ENCODE peak calls at places on chromosomes 3 and 15, in ten cellular contexts. One of them, this sample, is unnamed.

GRCh38 chr3:59150039-59150438 is 100.2 kb upstream of the CFAP20DC start:
- DNase-seq in lower leg skin: no peak
- DNase-seq in ovary: no peak
- DNase-seq in IMR-90: no peak
- DNase-seq in adrenal gland: no peak
- DNase-seq in right lobe of liver: no peak
- DNase-seq in esophagus squamous epithelium: no peak
- DNase-seq in vagina: no peak
- DNase-seq in heart left ventricle: no peak
- DNase-seq in sigmoid colon: no peak
- DNase-seq in this sample: no peak

GRCh38 chr3:151962371-151962770 is 88.9 kb downstream of the SUCNR1 start:
- DNase-seq in ovary: no peak
- DNase-seq in adrenal gland: no peak
- DNase-seq in esophagus squamous epithelium: no peak
- DNase-seq in IMR-90: no peak
- DNase-seq in right lobe of liver: no peak
- DNase-seq in heart left ventricle: no peak
- DNase-seq in vagina: no peak
- DNase-seq in lower leg skin: no peak
- DNase-seq in sigmoid colon: no peak
- DNase-seq in this sample: no peak

GRCh38 chr3:177770821-177771220 is 573.5 kb upstream of the TBL1XR1 start:
- DNase-seq in vagina: no peak
- DNase-seq in ovary: no peak
- DNase-seq in adrenal gland: no peak
- DNase-seq in IMR-90: peak
- DNase-seq in right lobe of liver: no peak
- DNase-seq in esophagus squamous epithelium: no peak
- DNase-seq in sigmoid colon: no peak
- DNase-seq in heart left ventricle: no peak
- DNase-seq in lower leg skin: no peak
- DNase-seq in this sample: no peak

GRCh38 chr15:99446565-99447496 is 119.0 kb upstream of the MEF2A start:
- DNase-seq in adrenal gland: peak
- DNase-seq in esophagus squamous epithelium: no peak
- DNase-seq in sigmoid colon: peak
- DNase-seq in vagina: peak
- DNase-seq in right lobe of liver: no peak
- DNase-seq in lower leg skin: peak
- DNase-seq in IMR-90: no peak
- DNase-seq in heart left ventricle: no peak
- DNase-seq in ovary: no peak
- DNase-seq in this sample: no peak

GRCh38 chr3:70771426-70772147 is 459.1 kb upstream of the MDFIC2 start:
- DNase-seq in IMR-90: peak
- DNase-seq in adrenal gland: no peak
- DNase-seq in sigmoid colon: no peak
- DNase-seq in ovary: no peak
- DNase-seq in right lobe of liver: no peak
- DNase-seq in lower leg skin: no peak
- DNase-seq in vagina: no peak
- DNase-seq in esophagus squamous epithelium: no peak
- DNase-seq in heart left ventricle: no peak
- DNase-seq in this sample: no peak

GRCh38 chr15:65097651-65098263 is 17.2 kb downstream of the UBAP1L start:
- DNase-seq in esophagus squamous epithelium: no peak
- DNase-seq in lower leg skin: peak
- DNase-seq in heart left ventricle: no peak
- DNase-seq in adrenal gland: no peak
- DNase-seq in ovary: no peak
- DNase-seq in IMR-90: no peak
- DNase-seq in sigmoid colon: no peak
- DNase-seq in right lobe of liver: no peak
- DNase-seq in vagina: peak
- DNase-seq in this sample: no peak

GRCh38 chr15:51401872-51402517 is 60.5 kb downstream of the GLDN start:
- DNase-seq in vagina: no peak
- DNase-seq in lower leg skin: peak
- DNase-seq in IMR-90: peak
- DNase-seq in sigmoid colon: no peak
- DNase-seq in esophagus squamous epithelium: no peak
- DNase-seq in right lobe of liver: peak
- DNase-seq in ovary: no peak
- DNase-seq in heart left ventricle: peak
- DNase-seq in adrenal gland: peak
- DNase-seq in this sample: peak

GRCh38 chr3:152403632-152404066 is 134.9 kb downstream of the MBNL1 start:
- DNase-seq in vagina: no peak
- DNase-seq in adrenal gland: peak
- DNase-seq in IMR-90: peak
- DNase-seq in lower leg skin: peak
- DNase-seq in right lobe of liver: no peak
- DNase-seq in sigmoid colon: peak
- DNase-seq in esophagus squamous epithelium: no peak
- DNase-seq in ovary: no peak
- DNase-seq in heart left ventricle: peak
- DNase-seq in this sample: peak

GRCh38 chr3:81980566-81981494 is 219.4 kb upstream of the GBE1 start:
- DNase-seq in esophagus squamous epithelium: no peak
- DNase-seq in vagina: no peak
- DNase-seq in heart left ventricle: no peak
- DNase-seq in adrenal gland: no peak
- DNase-seq in sigmoid colon: no peak
- DNase-seq in right lobe of liver: no peak
- DNase-seq in IMR-90: no peak
- DNase-seq in ovary: no peak
- DNase-seq in lower leg skin: no peak
- DNase-seq in this sample: no peak

GRCh38 chr3:50257990-50258389 is 11.0 kb upstream of the SEMA3B start:
- DNase-seq in heart left ventricle: no peak
- DNase-seq in lower leg skin: no peak
- DNase-seq in adrenal gland: no peak
- DNase-seq in vagina: no peak
- DNase-seq in esophagus squamous epithelium: no peak
- DNase-seq in sigmoid colon: no peak
- DNase-seq in ovary: no peak
- DNase-seq in IMR-90: no peak
- DNase-seq in right lobe of liver: no peak
- DNase-seq in this sample: no peak
- TF ChIP-seq POLR2A in heart left ventricle: no peak
- TF ChIP-seq POLR2A in lower leg skin: no peak
- TF ChIP-seq POLR2A in adrenal gland: no peak
- TF ChIP-seq POLR2A in vagina: no peak
- TF ChIP-seq POLR2A in esophagus squamous epithelium: no peak
- TF ChIP-seq POLR2A in sigmoid colon: no peak
- TF ChIP-seq POLR2A in ovary: no peak
- TF ChIP-seq POLR2A in IMR-90: no peak
- TF ChIP-seq POLR2A in right lobe of liver: no peak
- TF ChIP-seq POLR2A in this sample: no peak

GRCh38 chr15:68098465-68098864 is 44.4 kb downstream of the PIAS1 start:
- DNase-seq in esophagus squamous epithelium: no peak
- DNase-seq in right lobe of liver: no peak
- DNase-seq in heart left ventricle: no peak
- DNase-seq in IMR-90: no peak
- DNase-seq in ovary: no peak
- DNase-seq in vagina: no peak
- DNase-seq in adrenal gland: no peak
- DNase-seq in lower leg skin: no peak
- DNase-seq in sigmoid colon: no peak
- DNase-seq in this sample: no peak
- H3K4me3 ChIP-seq in esophagus squamous epithelium: no peak
- H3K4me3 ChIP-seq in right lobe of liver: no peak
- H3K4me3 ChIP-seq in heart left ventricle: no peak
- H3K4me3 ChIP-seq in IMR-90: no peak
- H3K4me3 ChIP-seq in ovary: no peak
- H3K4me3 ChIP-seq in vagina: no peak
- H3K4me3 ChIP-seq in adrenal gland: no peak
- H3K4me3 ChIP-seq in lower leg skin: no peak
- H3K4me3 ChIP-seq in sigmoid colon: no peak
- H3K4me3 ChIP-seq in this sample: no peak

GRCh38 chr3:89946863-89947262 is 839.4 kb downstream of the EPHA3 start:
- DNase-seq in ovary: no peak
- DNase-seq in lower leg skin: no peak
- DNase-seq in adrenal gland: no peak
- DNase-seq in sigmoid colon: no peak
- DNase-seq in vagina: no peak
- DNase-seq in esophagus squamous epithelium: no peak
- DNase-seq in heart left ventricle: no peak
- DNase-seq in IMR-90: no peak
- DNase-seq in right lobe of liver: no peak
- DNase-seq in this sample: no peak
- TF ChIP-seq POLR2A in ovary: no peak
- TF ChIP-seq POLR2A in lower leg skin: no peak
- TF ChIP-seq POLR2A in adrenal gland: no peak
- TF ChIP-seq POLR2A in sigmoid colon: no peak
- TF ChIP-seq POLR2A in vagina: no peak
- TF ChIP-seq POLR2A in esophagus squamous epithelium: no peak
- TF ChIP-seq POLR2A in heart left ventricle: no peak
- TF ChIP-seq POLR2A in IMR-90: no peak
- TF ChIP-seq POLR2A in right lobe of liver: no peak
- TF ChIP-seq POLR2A in this sample: no peak

GRCh38 chr15:96339662-96340347 is 9.3 kb downstream of the NR2F2 start:
- DNase-seq in adrenal gland: no peak
- DNase-seq in esophagus squamous epithelium: no peak
- DNase-seq in right lobe of liver: no peak
- DNase-seq in sigmoid colon: no peak
- DNase-seq in ovary: no peak
- DNase-seq in heart left ventricle: no peak
- DNase-seq in IMR-90: no peak
- DNase-seq in vagina: no peak
- DNase-seq in lower leg skin: no peak
- DNase-seq in this sample: no peak
- H3K4me3 ChIP-seq in adrenal gland: peak
- H3K4me3 ChIP-seq in esophagus squamous epithelium: peak
- H3K4me3 ChIP-seq in right lobe of liver: peak
- H3K4me3 ChIP-seq in sigmoid colon: peak
- H3K4me3 ChIP-seq in ovary: peak
- H3K4me3 ChIP-seq in heart left ventricle: peak
- H3K4me3 ChIP-seq in IMR-90: peak
- H3K4me3 ChIP-seq in vagina: peak
- H3K4me3 ChIP-seq in lower leg skin: no peak
- H3K4me3 ChIP-seq in this sample: peak

GRCh38 chr3:123960791-123961507 is at the start of gene CCDC14:
- DNase-seq in IMR-90: peak
- DNase-seq in sigmoid colon: peak
- DNase-seq in heart left ventricle: peak
- DNase-seq in adrenal gland: peak
- DNase-seq in lower leg skin: peak
- DNase-seq in ovary: peak
- DNase-seq in right lobe of liver: peak
- DNase-seq in esophagus squamous epithelium: peak
- DNase-seq in vagina: no peak
- DNase-seq in this sample: peak
- TF ChIP-seq POLR2A in IMR-90: peak
- TF ChIP-seq POLR2A in sigmoid colon: peak
- TF ChIP-seq POLR2A in heart left ventricle: no peak
- TF ChIP-seq POLR2A in adrenal gland: peak
- TF ChIP-seq POLR2A in lower leg skin: no peak
- TF ChIP-seq POLR2A in ovary: peak
- TF ChIP-seq POLR2A in right lobe of liver: peak
- TF ChIP-seq POLR2A in esophagus squamous epithelium: no peak
- TF ChIP-seq POLR2A in vagina: no peak
- TF ChIP-seq POLR2A in this sample: peak

DNA sequence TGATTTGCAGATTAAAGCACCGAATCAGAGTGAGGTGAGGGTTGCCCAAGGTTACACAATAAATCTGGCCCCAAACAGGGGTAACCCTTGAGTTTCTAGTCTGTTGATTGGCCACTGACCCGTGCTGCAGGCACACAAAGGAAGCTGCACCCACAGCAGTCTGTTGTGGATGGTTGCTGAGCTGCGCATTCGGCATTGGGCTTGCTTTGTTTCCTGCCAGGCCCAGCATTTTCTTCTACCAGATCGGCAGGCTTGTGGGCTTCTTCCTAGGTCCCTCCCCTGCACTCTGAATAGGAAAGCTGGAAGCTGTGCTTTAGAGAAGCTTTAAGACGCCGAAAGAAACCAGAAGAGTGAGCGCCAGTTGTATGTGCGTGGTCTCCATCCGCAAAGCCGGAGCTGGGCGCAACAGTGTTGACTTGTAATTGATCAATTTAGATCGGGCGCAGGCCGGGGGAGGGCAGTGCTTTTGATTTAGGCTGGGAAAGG is 12.1 kb downstream of the B3GNT5 start:
- DNase-seq in IMR-90: no peak
- DNase-seq in ovary: peak
- DNase-seq in esophagus squamous epithelium: no peak
- DNase-seq in adrenal gland: no peak
- DNase-seq in right lobe of liver: no peak
- DNase-seq in heart left ventricle: peak
- DNase-seq in vagina: no peak
- DNase-seq in lower leg skin: no peak
- DNase-seq in sigmoid colon: peak
- DNase-seq in this sample: no peak
- H3K4me3 ChIP-seq in IMR-90: no peak
- H3K4me3 ChIP-seq in ovary: no peak
- H3K4me3 ChIP-seq in esophagus squamous epithelium: no peak
- H3K4me3 ChIP-seq in adrenal gland: no peak
- H3K4me3 ChIP-seq in right lobe of liver: no peak
- H3K4me3 ChIP-seq in heart left ventricle: peak
- H3K4me3 ChIP-seq in vagina: peak
- H3K4me3 ChIP-seq in lower leg skin: no peak
- H3K4me3 ChIP-seq in sigmoid colon: no peak
- H3K4me3 ChIP-seq in this sample: peak

GRCh38 chr3:115512565-115513410 is 110.5 kb upstream of the GAP43 start:
- DNase-seq in adrenal gland: peak
- DNase-seq in vagina: no peak
- DNase-seq in IMR-90: peak
- DNase-seq in ovary: no peak
- DNase-seq in heart left ventricle: peak
- DNase-seq in sigmoid colon: no peak
- DNase-seq in esophagus squamous epithelium: no peak
- DNase-seq in lower leg skin: no peak
- DNase-seq in right lobe of liver: peak
- DNase-seq in this sample: no peak
- TF ChIP-seq POLR2A in adrenal gland: no peak
- TF ChIP-seq POLR2A in vagina: no peak
- TF ChIP-seq POLR2A in IMR-90: no peak
- TF ChIP-seq POLR2A in ovary: no peak
- TF ChIP-seq POLR2A in heart left ventricle: no peak
- TF ChIP-seq POLR2A in sigmoid colon: no peak
- TF ChIP-seq POLR2A in esophagus squamous epithelium: no peak
- TF ChIP-seq POLR2A in lower leg skin: no peak
- TF ChIP-seq POLR2A in right lobe of liver: no peak
- TF ChIP-seq POLR2A in this sample: no peak

DNA sequence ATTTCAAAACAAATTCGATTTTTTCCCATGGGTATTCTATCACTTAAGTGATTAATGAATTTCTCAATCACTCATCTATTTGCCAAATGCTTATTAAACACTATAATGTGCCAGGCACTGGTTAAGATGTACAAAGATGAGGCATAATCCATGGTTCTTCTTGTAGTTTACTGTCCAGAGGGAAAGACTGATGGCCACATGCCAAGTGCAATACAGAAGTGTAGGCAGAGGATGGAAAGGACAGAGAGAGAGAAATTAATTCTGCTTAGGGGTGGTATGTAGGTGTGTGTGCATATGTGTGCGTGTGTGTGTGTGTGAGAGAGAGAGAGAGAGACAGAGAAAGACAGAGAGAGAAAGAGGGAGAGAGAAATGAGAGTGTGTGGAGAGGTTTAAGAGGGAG is 120.8 kb upstream of the CCNL1 start:
- DNase-seq in adrenal gland: no peak
- DNase-seq in ovary: no peak
- DNase-seq in IMR-90: peak
- DNase-seq in right lobe of liver: no peak
- DNase-seq in esophagus squamous epithelium: no peak
- DNase-seq in heart left ventricle: no peak
- DNase-seq in sigmoid colon: no peak
- DNase-seq in vagina: no peak
- DNase-seq in lower leg skin: no peak
- DNase-seq in this sample: peak
- H3K4me3 ChIP-seq in adrenal gland: no peak
- H3K4me3 ChIP-seq in ovary: no peak
- H3K4me3 ChIP-seq in IMR-90: no peak
- H3K4me3 ChIP-seq in right lobe of liver: no peak
- H3K4me3 ChIP-seq in esophagus squamous epithelium: no peak
- H3K4me3 ChIP-seq in heart left ventricle: no peak
- H3K4me3 ChIP-seq in sigmoid colon: no peak
- H3K4me3 ChIP-seq in vagina: no peak
- H3K4me3 ChIP-seq in lower leg skin: no peak
- H3K4me3 ChIP-seq in this sample: no peak